ENCODE peak calls at places on chromosome 22, in six cellular contexts. S, U, R, H, T and K are unnamed samples.

GRCh38 chr22:24119476-24119875 is 61.8 kb upstream of the SUSD2 start:
- DNase-seq in S (no peak), U (no peak), R (no peak), H (no peak), T (no peak), K (no peak)

GRCh38 chr22:37758698-37759097 is 49.0 kb upstream of the GCAT start:
- DNase-seq in S (no peak), U (no peak), R (no peak), H (no peak), T (no peak), K (no peak)

GRCh38 chr22:30206964-30207363 is 39.6 kb downstream of the LIF start:
- DNase-seq in S (no peak), U (no peak), R (no peak), H (no peak), T (no peak), K (peak; percentile 99)

GRCh38 chr22:43397766-43398165 is 14.0 kb upstream of the MPPED1 start:
- DNase-seq in S (no peak), U (no peak), R (no peak), H (no peak), T (no peak), K (no peak)

GRCh38 chr22:39300198-39300830 is 19.1 kb downstream of the RPL3 start:
- DNase-seq in S (no peak), U (peak; percentile 51), R (no peak), H (no peak), T (peak; percentile 16), K (peak; percentile 43)

GRCh38 chr22:36017661-36018091 is 10.9 kb downstream of the RBFOX2 start:
- DNase-seq in S (no peak), U (no peak), R (no peak), H (no peak), T (peak; percentile 48), K (no peak)

GRCh38 chr22:44918166-44918924 is 91.5 kb downstream of the PHF21B start:
- DNase-seq in S (no peak), U (peak; percentile 18), R (no peak), H (no peak), T (no peak), K (no peak)

GRCh38 chr22:23305922-23306374 is 125.6 kb downstream of the BCR start:
- DNase-seq in S (no peak), U (peak; percentile 62), R (no peak), H (no peak), T (no peak), K (peak; percentile 65)

GRCh38 chr22:26718905-26719304 is 61.5 kb downstream of the MIAT start:
- DNase-seq in S (no peak), U (no peak), R (no peak), H (no peak), T (no peak), K (peak; percentile 98)

GRCh38 chr22:48706934-48707748 is 1120.5 kb downstream of the BRD1 start:
- DNase-seq in S (no peak), U (no peak), R (no peak), H (peak; percentile 10), T (no peak), K (no peak)

GRCh38 chr22:46826438-46826837 is 64.0 kb downstream of the TBC1D22A start:
- DNase-seq in S (no peak), U (no peak), R (no peak), H (no peak), T (no peak), K (no peak)

GRCh38 chr22:22908941-22909604 is 21.5 kb downstream of the IGLL5 start:
- DNase-seq in S (no peak), U (no peak), R (no peak), H (no peak), T (no peak), K (no peak)

GRCh38 chr22:30129636-30130035 is 49.4 kb downstream of the HORMAD2 start:
- DNase-seq in S (no peak), U (no peak), R (no peak), H (no peak), T (no peak), K (no peak)

GRCh38 chr22:39316440-39317083 is 2.9 kb downstream of the RPL3 start:
- DNase-seq in S (peak; percentile 73), U (peak; percentile 79), R (no peak), H (peak; percentile 74), T (peak; percentile 90), K (peak; percentile 91)

GRCh38 chr22:20552450-20552894 is 45.1 kb downstream of the MED15 start:
- DNase-seq in S (no peak), U (peak; percentile 76), R (no peak), H (no peak), T (no peak), K (no peak)

GRCh38 chr22:45064313-45065268 is 54.8 kb upstream of the PHF21B start:
- DNase-seq in S (no peak), U (no peak), R (no peak), H (no peak), T (no peak), K (peak; percentile 90)

GRCh38 chr22:31091106-31091975 is 10.2 kb downstream of the SMTN start:
- DNase-seq in S (no peak), U (peak; percentile 81), R (no peak), H (no peak), T (no peak), K (no peak)

GRCh38 chr22:37194750-37195149 is 6.7 kb upstream of the C1QTNF6 start:
- DNase-seq in S (no peak), U (no peak), R (no peak), H (no peak), T (no peak), K (no peak)

GRCh38 chr22:41343300-41343699 is 38.4 kb upstream of the TEF start:
- DNase-seq in S (no peak), U (no peak), R (no peak), H (no peak), T (no peak), K (no peak)

GRCh38 chr22:41481131-41481830 is 12.4 kb downstream of the ACO2 start:
- DNase-seq in S (no peak), U (no peak), R (no peak), H (no peak), T (no peak), K (peak; percentile 68)

GRCh38 chr22:31647066-31647465 is 14.9 kb downstream of the PISD start:
- DNase-seq in S (no peak), U (no peak), R (no peak), H (no peak), T (no peak), K (peak; percentile 16)

GRCh38 chr22:35377735-35378134 is 3.2 kb upstream of the HMOX1 start:
- DNase-seq in S (no peak), U (no peak), R (no peak), H (no peak), T (no peak), K (no peak)

GRCh38 chr22:37244922-37245722 is 1.1 kb upstream of the RAC2 start:
- DNase-seq in S (no peak), U (no peak), R (no peak), H (no peak), T (peak; percentile 63), K (no peak)

GRCh38 chr22:36087784-36088183 is 59.2 kb upstream of the RBFOX2 start:
- DNase-seq in S (no peak), U (no peak), R (no peak), H (no peak), T (no peak), K (no peak)

GRCh38 chr22:37204045-37204655 is 8.1 kb downstream of the SSTR3 start:
- DNase-seq in S (no peak), U (no peak), R (no peak), H (peak; percentile 11), T (no peak), K (no peak)

GRCh38 chr22:30414525-30415047 is 11.0 kb upstream of the MTFP1 start:
- DNase-seq in S (no peak), U (no peak), R (no peak), H (no peak), T (no peak), K (no peak)